ENCODE peak calls at places on chromosome 1, in eight cellular contexts. One of them, this sample, is unnamed.

GRCh38 chr1:28684937-28685336 is 16.4 kb downstream of the GMEB1 start:
- DNase-seq in A673: no peak
- DNase-seq in CD4-positive, alpha-beta T cell: no peak
- DNase-seq in right lobe of liver: no peak
- DNase-seq in tibial artery: no peak
- DNase-seq in suprapubic skin: no peak
- DNase-seq in heart left ventricle: no peak
- DNase-seq in uterus: no peak
- DNase-seq in this sample: no peak

GRCh38 chr1:179228783-179229213 is 679 bp downstream of the ABL2 start:
- DNase-seq in A673: peak; percentile 44
- DNase-seq in CD4-positive, alpha-beta T cell: peak; percentile 0
- DNase-seq in right lobe of liver: peak; percentile 71
- DNase-seq in tibial artery: peak; percentile 37
- DNase-seq in suprapubic skin: peak; percentile 70
- DNase-seq in heart left ventricle: no peak
- DNase-seq in uterus: peak; percentile 28
- DNase-seq in this sample: no peak

GRCh38 chr1:65581120-65581519 is 160.7 kb downstream of the LEPR start:
- DNase-seq in A673: no peak
- DNase-seq in CD4-positive, alpha-beta T cell: no peak
- DNase-seq in right lobe of liver: no peak
- DNase-seq in tibial artery: no peak
- DNase-seq in suprapubic skin: no peak
- DNase-seq in heart left ventricle: no peak
- DNase-seq in uterus: no peak
- DNase-seq in this sample: no peak

GRCh38 chr1:32619701-32620485 is 30.5 kb downstream of the ZBTB8OS start:
- DNase-seq in A673: peak; percentile 33
- DNase-seq in CD4-positive, alpha-beta T cell: no peak
- DNase-seq in right lobe of liver: no peak
- DNase-seq in tibial artery: no peak
- DNase-seq in suprapubic skin: no peak
- DNase-seq in heart left ventricle: no peak
- DNase-seq in uterus: no peak
- DNase-seq in this sample: no peak

GRCh38 chr1:209815931-209816338 is 10.0 kb upstream of the IRF6 start:
- DNase-seq in A673: no peak
- DNase-seq in CD4-positive, alpha-beta T cell: no peak
- DNase-seq in right lobe of liver: no peak
- DNase-seq in tibial artery: no peak
- DNase-seq in suprapubic skin: peak; percentile 80
- DNase-seq in heart left ventricle: no peak
- DNase-seq in uterus: no peak
- DNase-seq in this sample: no peak

GRCh38 chr1:47738560-47739182 is 258.5 kb downstream of the TRABD2B start:
- DNase-seq in A673: peak; percentile 61
- DNase-seq in CD4-positive, alpha-beta T cell: no peak
- DNase-seq in right lobe of liver: no peak
- DNase-seq in tibial artery: no peak
- DNase-seq in suprapubic skin: no peak
- DNase-seq in heart left ventricle: no peak
- DNase-seq in uterus: no peak
- DNase-seq in this sample: peak; percentile 71

GRCh38 chr1:99820546-99820945 is 29.6 kb upstream of the AGL start:
- DNase-seq in A673: no peak
- DNase-seq in CD4-positive, alpha-beta T cell: no peak
- DNase-seq in right lobe of liver: no peak
- DNase-seq in tibial artery: no peak
- DNase-seq in suprapubic skin: no peak
- DNase-seq in heart left ventricle: no peak
- DNase-seq in uterus: no peak
- DNase-seq in this sample: no peak

GRCh38 chr1:21317035-21317689 is 26.9 kb upstream of the ECE1 start:
- DNase-seq in A673: no peak
- DNase-seq in CD4-positive, alpha-beta T cell: no peak
- DNase-seq in right lobe of liver: peak; percentile 83
- DNase-seq in tibial artery: peak; percentile 95
- DNase-seq in suprapubic skin: peak; percentile 95
- DNase-seq in heart left ventricle: peak; percentile 87
- DNase-seq in uterus: peak; percentile 89
- DNase-seq in this sample: peak; percentile 85

GRCh38 chr1:7520496-7520895 is 250.6 kb upstream of the VAMP3 start:
- DNase-seq in A673: no peak
- DNase-seq in CD4-positive, alpha-beta T cell: no peak
- DNase-seq in right lobe of liver: no peak
- DNase-seq in tibial artery: no peak
- DNase-seq in suprapubic skin: no peak
- DNase-seq in heart left ventricle: no peak
- DNase-seq in uterus: no peak
- DNase-seq in this sample: no peak

GRCh38 chr1:2274231-2274967 is 46.3 kb downstream of the SKI start:
- DNase-seq in A673: no peak
- DNase-seq in CD4-positive, alpha-beta T cell: no peak
- DNase-seq in right lobe of liver: peak; percentile 47
- DNase-seq in tibial artery: no peak
- DNase-seq in suprapubic skin: no peak
- DNase-seq in heart left ventricle: peak; percentile 63
- DNase-seq in uterus: peak; percentile 34
- DNase-seq in this sample: no peak

GRCh38 chr1:178273707-178274410 is 180.0 kb downstream of the RASAL2 start:
- DNase-seq in A673: no peak
- DNase-seq in CD4-positive, alpha-beta T cell: no peak
- DNase-seq in right lobe of liver: no peak
- DNase-seq in tibial artery: no peak
- DNase-seq in suprapubic skin: no peak
- DNase-seq in heart left ventricle: no peak
- DNase-seq in uterus: no peak
- DNase-seq in this sample: no peak

GRCh38 chr1:173332026-173332425 is 124.9 kb upstream of the TNFSF4 start:
- DNase-seq in A673: no peak
- DNase-seq in CD4-positive, alpha-beta T cell: no peak
- DNase-seq in right lobe of liver: no peak
- DNase-seq in tibial artery: peak; percentile 22
- DNase-seq in suprapubic skin: no peak
- DNase-seq in heart left ventricle: no peak
- DNase-seq in uterus: no peak
- DNase-seq in this sample: no peak

GRCh38 chr1:54014009-54014629 is 3.9 kb downstream of the LDLRAD1 start:
- DNase-seq in A673: no peak
- DNase-seq in CD4-positive, alpha-beta T cell: no peak
- DNase-seq in right lobe of liver: no peak
- DNase-seq in tibial artery: no peak
- DNase-seq in suprapubic skin: no peak
- DNase-seq in heart left ventricle: no peak
- DNase-seq in uterus: no peak
- DNase-seq in this sample: no peak

GRCh38 chr1:182301467-182302198 is 90.0 kb downstream of the GLUL start:
- DNase-seq in A673: peak; percentile 30
- DNase-seq in CD4-positive, alpha-beta T cell: no peak
- DNase-seq in right lobe of liver: no peak
- DNase-seq in tibial artery: no peak
- DNase-seq in suprapubic skin: no peak
- DNase-seq in heart left ventricle: no peak
- DNase-seq in uterus: no peak
- DNase-seq in this sample: no peak

GRCh38 chr1:21904725-21905520 is 32.2 kb downstream of the HSPG2 start:
- DNase-seq in A673: no peak
- DNase-seq in CD4-positive, alpha-beta T cell: no peak
- DNase-seq in right lobe of liver: no peak
- DNase-seq in tibial artery: peak; percentile 73
- DNase-seq in suprapubic skin: peak; percentile 86
- DNase-seq in heart left ventricle: no peak
- DNase-seq in uterus: peak; percentile 85
- DNase-seq in this sample: no peak

GRCh38 chr1:87402192-87403046 is 73.7 kb downstream of the LMO4 start:
- DNase-seq in A673: peak; percentile 65
- DNase-seq in CD4-positive, alpha-beta T cell: no peak
- DNase-seq in right lobe of liver: no peak
- DNase-seq in tibial artery: no peak
- DNase-seq in suprapubic skin: no peak
- DNase-seq in heart left ventricle: no peak
- DNase-seq in uterus: no peak
- DNase-seq in this sample: no peak

GRCh38 chr1:247102381-247102780 is 1.8 kb downstream of the ZNF669 start:
- DNase-seq in A673: no peak
- DNase-seq in CD4-positive, alpha-beta T cell: no peak
- DNase-seq in right lobe of liver: no peak
- DNase-seq in tibial artery: no peak
- DNase-seq in suprapubic skin: no peak
- DNase-seq in heart left ventricle: no peak
- DNase-seq in uterus: no peak
- DNase-seq in this sample: no peak

GRCh38 chr1:18351735-18352134 is 129.0 kb upstream of the KLHDC7A start:
- DNase-seq in A673: no peak
- DNase-seq in CD4-positive, alpha-beta T cell: no peak
- DNase-seq in right lobe of liver: no peak
- DNase-seq in tibial artery: no peak
- DNase-seq in suprapubic skin: no peak
- DNase-seq in heart left ventricle: no peak
- DNase-seq in uterus: no peak
- DNase-seq in this sample: no peak

GRCh38 chr1:246602194-246602593 is 35.9 kb downstream of the CNST start:
- DNase-seq in A673: no peak
- DNase-seq in CD4-positive, alpha-beta T cell: no peak
- DNase-seq in right lobe of liver: no peak
- DNase-seq in tibial artery: no peak
- DNase-seq in suprapubic skin: no peak
- DNase-seq in heart left ventricle: no peak
- DNase-seq in uterus: no peak
- DNase-seq in this sample: no peak

DNA sequence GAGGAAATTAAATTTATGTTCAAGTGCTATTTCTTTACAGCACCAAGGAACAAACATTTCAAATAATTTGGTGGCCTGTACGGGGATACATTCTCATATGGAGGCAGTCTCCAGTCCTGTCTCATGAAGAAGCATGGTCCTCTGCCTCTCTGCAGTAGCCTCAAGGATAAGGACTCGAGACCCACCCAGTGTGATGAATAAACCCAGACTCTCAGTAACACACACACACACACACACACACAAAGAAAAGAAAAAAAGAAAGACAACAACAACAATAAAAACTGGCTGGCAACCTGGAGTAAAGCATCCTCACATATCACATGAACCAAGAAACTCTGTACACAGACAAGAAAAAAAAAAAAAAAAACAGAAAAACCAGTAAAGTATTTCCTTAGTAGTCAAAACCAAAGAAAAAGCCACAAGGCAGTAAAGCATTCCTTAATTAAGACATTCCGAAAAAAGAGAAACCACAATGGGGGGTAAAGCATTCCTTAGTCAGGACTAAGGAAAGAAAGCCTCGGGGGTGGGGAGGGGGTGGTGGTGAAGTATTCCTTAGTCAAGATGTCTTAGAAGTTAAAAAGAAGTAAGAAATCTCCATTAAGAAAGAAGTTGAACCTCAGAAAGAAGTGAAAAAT is 28.4 kb upstream of the FMO1 start:
- DNase-seq in A673: peak; percentile 68
- DNase-seq in CD4-positive, alpha-beta T cell: no peak
- DNase-seq in right lobe of liver: no peak
- DNase-seq in tibial artery: no peak
- DNase-seq in suprapubic skin: no peak
- DNase-seq in heart left ventricle: no peak
- DNase-seq in uterus: no peak
- DNase-seq in this sample: no peak
- TF ChIP-seq CTCF in A673: no peak
- TF ChIP-seq CTCF in CD4-positive, alpha-beta T cell: no peak
- TF ChIP-seq CTCF in right lobe of liver: no peak
- TF ChIP-seq CTCF in tibial artery: no peak
- TF ChIP-seq CTCF in suprapubic skin: no peak
- TF ChIP-seq CTCF in heart left ventricle: no peak
- TF ChIP-seq CTCF in uterus: no peak
- TF ChIP-seq CTCF in this sample: no peak

DNA sequence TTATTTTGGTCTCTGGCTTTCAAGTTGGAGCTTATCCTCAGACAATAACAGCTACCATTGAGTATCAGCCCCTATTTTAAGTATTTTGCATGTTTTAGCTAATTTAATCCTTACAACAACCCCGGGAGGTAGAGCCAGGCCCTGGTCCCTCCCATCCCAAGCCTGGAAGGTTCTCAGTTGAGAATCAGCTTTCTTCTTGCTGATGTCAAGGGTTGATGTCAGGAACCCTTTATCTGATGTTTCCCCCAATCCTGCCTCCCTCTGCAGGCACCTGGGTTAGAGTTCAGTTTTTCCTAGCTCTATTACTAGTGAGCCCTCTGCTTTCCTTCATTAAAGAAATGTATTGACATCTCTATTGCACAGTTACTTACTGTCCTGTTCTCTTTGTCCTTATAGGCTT is 3.6 kb upstream of the SVBP start:
- DNase-seq in A673: no peak
- DNase-seq in CD4-positive, alpha-beta T cell: no peak
- DNase-seq in right lobe of liver: no peak
- DNase-seq in tibial artery: no peak
- DNase-seq in suprapubic skin: no peak
- DNase-seq in heart left ventricle: no peak
- DNase-seq in uterus: no peak
- DNase-seq in this sample: no peak
- H3K27ac ChIP-seq in A673: no peak overlapping the region
- H3K27ac ChIP-seq in CD4-positive, alpha-beta T cell: no peak overlapping the region
- H3K27ac ChIP-seq in right lobe of liver: no peak overlapping the region
- H3K27ac ChIP-seq in tibial artery: no peak overlapping the region
- H3K27ac ChIP-seq in suprapubic skin: no peak overlapping the region
- H3K27ac ChIP-seq in heart left ventricle: no peak overlapping the region
- H3K27ac ChIP-seq in uterus: no peak overlapping the region
- H3K27ac ChIP-seq in this sample: no peak overlapping the region

GRCh38 chr1:3391711-3392110 is 62.8 kb upstream of the ARHGEF16 start:
- DNase-seq in A673: no peak
- DNase-seq in CD4-positive, alpha-beta T cell: no peak
- DNase-seq in right lobe of liver: no peak
- DNase-seq in tibial artery: no peak
- DNase-seq in suprapubic skin: no peak
- DNase-seq in heart left ventricle: no peak
- DNase-seq in uterus: no peak
- DNase-seq in this sample: no peak
- TF ChIP-seq CTCF in A673: no peak
- TF ChIP-seq CTCF in CD4-positive, alpha-beta T cell: no peak
- TF ChIP-seq CTCF in right lobe of liver: no peak
- TF ChIP-seq CTCF in tibial artery: no peak
- TF ChIP-seq CTCF in suprapubic skin: no peak
- TF ChIP-seq CTCF in heart left ventricle: no peak
- TF ChIP-seq CTCF in uterus: no peak
- TF ChIP-seq CTCF in this sample: no peak

DNA sequence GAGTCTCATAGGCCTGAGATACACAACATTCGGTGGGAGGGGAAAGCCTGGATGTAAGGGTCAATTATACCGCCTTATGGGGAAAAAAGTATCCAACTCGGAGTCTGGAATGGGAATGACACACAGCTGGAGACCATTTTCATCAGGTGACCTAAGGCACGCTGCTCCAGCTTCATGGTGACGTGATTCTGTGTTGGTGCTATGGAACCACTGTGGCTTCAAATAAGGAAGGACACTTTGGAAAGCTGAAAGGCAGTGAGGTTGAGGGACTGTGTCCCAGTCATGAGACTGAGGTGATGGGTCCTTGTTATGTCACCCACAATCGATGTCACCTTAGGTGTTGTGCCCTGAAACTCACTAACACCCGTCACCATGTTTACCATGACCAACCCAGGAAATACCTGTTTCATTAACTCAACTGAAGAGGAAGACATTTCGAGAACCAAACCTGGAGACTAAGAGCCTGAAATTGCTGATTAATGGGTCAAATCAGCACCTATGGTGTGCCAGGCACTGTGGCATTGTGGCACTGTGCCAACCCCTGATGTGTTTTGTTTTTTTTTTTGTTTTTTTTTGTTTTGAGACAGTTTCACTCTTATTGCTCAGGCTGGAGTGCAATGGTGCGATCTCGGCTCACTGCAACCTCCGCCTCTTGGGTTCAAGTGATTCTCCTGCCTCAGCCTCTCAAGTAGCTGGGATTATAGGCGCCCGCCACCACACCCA is 54.4 kb downstream of the IRF2BP2 start:
- DNase-seq in A673: no peak
- DNase-seq in CD4-positive, alpha-beta T cell: no peak
- DNase-seq in right lobe of liver: no peak
- DNase-seq in tibial artery: no peak
- DNase-seq in suprapubic skin: no peak
- DNase-seq in heart left ventricle: no peak
- DNase-seq in uterus: no peak
- DNase-seq in this sample: no peak
- H3K27ac ChIP-seq in A673: no peak overlapping the region
- H3K27ac ChIP-seq in CD4-positive, alpha-beta T cell: no peak overlapping the region
- H3K27ac ChIP-seq in right lobe of liver: no peak overlapping the region
- H3K27ac ChIP-seq in tibial artery: no peak overlapping the region
- H3K27ac ChIP-seq in suprapubic skin: no peak overlapping the region
- H3K27ac ChIP-seq in heart left ventricle: no peak overlapping the region
- H3K27ac ChIP-seq in uterus: peak overlapping the region; percentile 77
- H3K27ac ChIP-seq in this sample: no peak overlapping the region

This sample was measured in ascending aorta.